ENCODE peak calls at places on chromosomes 7 and 10, in ten cellular contexts. K is GM19239; U is CD4-positive, alpha-beta T cell; N is activated CD8-positive, alpha-beta memory T cell treated with anti-CD3 and anti-CD28 coated beads for 48 hours; T is cardiac septum; I is HCEC 1CT; H is Peyer's patch; D is HT1080; R is OCI-M1; V is uterus. G is an unnamed sample.

GRCh38 chr7:148701414-148701813 is 2.7 kb downstream of the CUL1 start:
- DNase-seq in T (no peak), V (no peak), N (no peak), U (no peak), R (peak; percentile 8), H (no peak), D (no peak), I (peak; percentile 46), K (no peak), G (no peak)

GRCh38 chr7:24601600-24601999 is 28.3 kb downstream of the PALS2 start:
- DNase-seq in U (no peak), N (no peak), K (no peak), I (no peak), D (no peak), T (no peak), V (no peak), R (peak; percentile 18), H (no peak), G (no peak)

GRCh38 chr10:93573051-93573909 is 6.8 kb downstream of the FFAR4 start:
- DNase-seq in R (peak; percentile 68), K (no peak), D (no peak), H (no peak), I (no peak), V (no peak), N (no peak), T (no peak), U (no peak), G (no peak)

GRCh38 chr10:23116696-23117095 is 21.3 kb downstream of the MSRB2 start:
- DNase-seq in T (no peak), D (no peak), K (no peak), U (no peak), V (no peak), N (no peak), I (no peak), R (no peak), H (no peak), G (no peak)

GRCh38 chr10:119323085-119323670 is 115.8 kb downstream of the GRK5 start:
- DNase-seq in K (no peak), V (no peak), I (no peak), D (no peak), T (no peak), U (no peak), R (no peak), H (no peak), N (no peak), G (no peak)

GRCh38 chr7:42080831-42081230 is 156.2 kb downstream of the GLI3 start:
- DNase-seq in H (no peak), R (no peak), V (no peak), U (no peak), K (no peak), N (no peak), D (no peak), I (peak; percentile 49), T (no peak), G (no peak)

GRCh38 chr7:119931230-119931824 is 341.6 kb upstream of the KCND2 start:
- DNase-seq in H (no peak), D (no peak), N (no peak), T (no peak), V (no peak), K (no peak), U (no peak), I (no peak), R (no peak), G (no peak)

GRCh38 chr7:111174476-111174875 is 83.5 kb downstream of the LRRN3 start:
- DNase-seq in I (no peak), U (no peak), V (no peak), H (no peak), K (no peak), T (no peak), N (no peak), D (no peak), R (no peak), G (no peak)

GRCh38 chr10:28494420-28494819 is 38.5 kb upstream of the WAC start:
- DNase-seq in N (no peak), U (no peak), T (no peak), I (no peak), D (no peak), K (no peak), H (no peak), V (no peak), R (peak; percentile 52), G (no peak)